ENCODE peak calls at places on chromosomes 16 and 17, in six cellular contexts. D is foreskin keratinocyte; P is neural progenitor cell; F is CD8-positive, alpha-beta T cell; H is PC-9; E is transverse colon. A is an unnamed sample.

GRCh38 chr16:83245061-83245460 is 562.7 kb upstream of the HSBP1 start:
- DNase-seq in D (no peak), P (no peak), F (no peak), H (no peak), E (no peak), A (no peak)

GRCh38 chr16:65838001-65838400 is 528.5 kb upstream of the CDH5 start:
- DNase-seq in D (no peak), P (no peak), F (no peak), H (no peak), E (no peak), A (no peak)

GRCh38 chr16:56743840-56744239 is 13.9 kb downstream of the NUP93 start:
- DNase-seq in D (peak; percentile 47), P (no peak), F (no peak), H (no peak), E (no peak), A (no peak)

GRCh38 chr17:3030096-3030495 is 33.3 kb downstream of the OR1D5 start:
- DNase-seq in D (peak; percentile 75), P (no peak), F (no peak), H (no peak), E (no peak), A (peak; percentile 68)

GRCh38 chr16:4214215-4214621 is 27.7 kb downstream of the SRL start:
- DNase-seq in D (peak; percentile 96), P (no peak), F (no peak), H (peak; percentile 93), E (peak; percentile 15), A (peak; percentile 93)

GRCh38 chr17:60398227-60398959 is 6.5 kb upstream of the USP32 start:
- DNase-seq in D (no peak), P (no peak), F (no peak), H (no peak), E (no peak), A (no peak)

GRCh38 chr16:89350701-89351380 is 133.3 kb downstream of the ZNF778 start:
- DNase-seq in D (peak; percentile 57), P (no peak), F (no peak), H (no peak), E (no peak), A (no peak)

GRCh38 chr16:2530629-2531318 is 434 bp downstream of the CEMP1 start:
- DNase-seq in D (no peak), P (no peak), F (no peak), H (no peak), E (no peak), A (no peak)

GRCh38 chr17:1673041-1673790 is 11.5 kb downstream of the PRPF8 start:
- DNase-seq in D (no peak), P (no peak), F (no peak), H (peak; percentile 17), E (peak; percentile 12), A (no peak)

GRCh38 chr16:11094075-11094593 is 149.8 kb downstream of the CLEC16A start:
- DNase-seq in D (peak; percentile 83), P (no peak), F (no peak), H (peak; percentile 83), E (peak; percentile 44), A (peak; percentile 44)

GRCh38 chr16:27441998-27442397 is 40.0 kb downstream of the IL21R start:
- DNase-seq in D (no peak), P (no peak), F (no peak), H (no peak), E (no peak), A (no peak)

GRCh38 chr16:66547101-66547989 is 2.6 kb downstream of the TK2 start:
- DNase-seq in D (no peak), P (no peak), F (no peak), H (no peak), E (no peak), A (no peak)

GRCh38 chr16:67396159-67396774 is 3.0 kb upstream of the TPPP3 start:
- DNase-seq in D (peak; percentile 79), P (peak; percentile 97), F (no peak), H (peak; percentile 94), E (peak; percentile 92), A (peak; percentile 87)

GRCh38 chr16:84408314-84408690 is 40.0 kb downstream of the ATP2C2 start:
- DNase-seq in D (no peak), P (no peak), F (no peak), H (no peak), E (no peak), A (no peak)

GRCh38 chr16:61014869-61015268 is 1021.4 kb downstream of the CDH8 start:
- DNase-seq in D (no peak), P (no peak), F (no peak), H (no peak), E (no peak), A (no peak)

GRCh38 chr16:79328327-79329162 is 272.0 kb downstream of the MAF start:
- DNase-seq in D (no peak), P (peak; percentile 20), F (no peak), H (no peak), E (no peak), A (no peak)

GRCh38 chr16:54706406-54706805 is 224.3 kb upstream of the IRX5 start:
- DNase-seq in D (no peak), P (no peak), F (no peak), H (no peak), E (no peak), A (no peak)

GRCh38 chr17:80782536-80783427 is 208.9 kb upstream of the CHMP6 start:
- DNase-seq in D (no peak), P (no peak), F (no peak), H (no peak), E (no peak), A (no peak)

GRCh38 chr16:86662195-86662594 is 83.8 kb downstream of the FOXL1 start:
- DNase-seq in D (no peak), P (no peak), F (no peak), H (no peak), E (no peak), A (no peak)

GRCh38 chr16:12833939-12834338 is 30.3 kb upstream of the CPPED1 start:
- DNase-seq in D (no peak), P (peak; percentile 16), F (no peak), H (peak; percentile 95), E (no peak), A (peak; percentile 53)

GRCh38 chr17:74760404-74761105 is 12.1 kb downstream of the NHERF1 start:
- DNase-seq in D (peak; percentile 81), P (peak; percentile 65), F (no peak), H (no peak), E (no peak), A (peak; percentile 74)

GRCh38 chr17:41377546-41377945 is 4.6 kb downstream of the KRT34 start:
- DNase-seq in D (peak; percentile 60), P (no peak), F (no peak), H (no peak), E (no peak), A (no peak)

GRCh38 chr16:78542419-78542818 is 443.0 kb downstream of the WWOX start:
- DNase-seq in D (no peak), P (no peak), F (no peak), H (no peak), E (no peak), A (no peak)

GRCh38 chr16:84778720-84779119 is 41.1 kb upstream of the CRISPLD2 start:
- DNase-seq in D (no peak), P (no peak), F (no peak), H (no peak), E (no peak), A (no peak)

GRCh38 chr16:57403965-57404817 is at the start of gene CCL17:
- DNase-seq in D (no peak), P (peak; percentile 1), F (no peak), H (no peak), E (no peak), A (no peak)

DNA sequence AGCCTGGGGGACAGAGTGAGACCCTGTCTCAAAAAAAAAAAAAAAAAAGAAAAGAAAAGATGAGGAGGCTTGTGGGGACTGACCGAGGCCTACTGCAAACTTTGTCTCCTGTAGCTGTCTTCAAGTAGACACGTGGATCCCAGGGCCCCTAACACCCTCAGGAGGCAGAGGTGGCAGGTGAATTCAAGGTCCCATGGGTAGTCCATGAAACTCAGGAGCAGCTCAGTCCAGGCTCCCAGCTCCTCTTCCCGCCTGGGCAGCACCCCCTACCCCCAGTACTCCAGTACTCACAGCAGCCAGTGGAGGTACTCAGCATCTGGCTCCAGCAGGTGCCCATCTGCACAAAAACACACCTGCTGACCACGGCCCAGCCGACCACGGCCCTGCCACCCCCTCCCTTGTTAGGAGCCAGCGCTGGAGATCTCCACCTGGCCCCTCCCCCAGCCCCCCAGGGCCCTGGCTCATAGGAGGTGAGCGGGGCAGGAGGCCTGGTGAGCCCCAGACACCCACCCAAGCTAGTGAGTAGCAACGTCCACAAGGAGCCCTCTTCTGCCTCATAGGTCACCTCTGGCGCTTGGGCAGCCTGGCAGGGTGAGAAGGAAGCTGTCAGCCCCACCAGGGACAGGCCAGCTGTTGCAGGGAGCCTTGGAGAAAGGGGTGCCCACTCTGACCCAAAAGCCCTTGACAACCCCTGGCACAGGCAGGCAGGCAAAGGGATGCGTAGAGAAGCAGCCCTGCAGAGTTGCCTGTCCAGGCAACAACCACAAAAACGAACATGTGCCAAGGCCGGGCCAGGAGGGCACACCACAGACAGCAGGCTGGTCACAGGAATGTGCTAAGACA is 3.8 kb downstream of the MRPL38 start:
- DNase-seq in D (no peak), P (peak; percentile 1), F (no peak), H (no peak), E (no peak), A (no peak)
- H3K27ac ChIP-seq in D (no peak overlapping the region), P (no peak overlapping the region), F (no peak overlapping the region), H (no peak overlapping the region), E (no peak overlapping the region), A (peak overlapping the region; percentile 91)

GRCh38 chr16:14014284-14014625 is 56.9 kb upstream of the MRTFB start:
- DNase-seq in D (peak; percentile 63), P (no peak), F (no peak), H (no peak), E (no peak), A (no peak)

GRCh38 chr16:14015461-14015860 is 55.7 kb upstream of the MRTFB start:
- DNase-seq in D (no peak), P (no peak), F (no peak), H (no peak), E (no peak), A (no peak)

GRCh38 chr16:14015948-14016347 is 55.2 kb upstream of the MRTFB start:
- DNase-seq in D (peak; percentile 68), P (no peak), F (no peak), H (peak; percentile 84), E (no peak), A (peak; percentile 34)

GRCh38 chr16:14013571-14014283 is 57.4 kb upstream of the MRTFB start:
- DNase-seq in D (peak; percentile 14), P (no peak), F (no peak), H (peak; percentile 95), E (no peak), A (peak; percentile 66)

DNA sequence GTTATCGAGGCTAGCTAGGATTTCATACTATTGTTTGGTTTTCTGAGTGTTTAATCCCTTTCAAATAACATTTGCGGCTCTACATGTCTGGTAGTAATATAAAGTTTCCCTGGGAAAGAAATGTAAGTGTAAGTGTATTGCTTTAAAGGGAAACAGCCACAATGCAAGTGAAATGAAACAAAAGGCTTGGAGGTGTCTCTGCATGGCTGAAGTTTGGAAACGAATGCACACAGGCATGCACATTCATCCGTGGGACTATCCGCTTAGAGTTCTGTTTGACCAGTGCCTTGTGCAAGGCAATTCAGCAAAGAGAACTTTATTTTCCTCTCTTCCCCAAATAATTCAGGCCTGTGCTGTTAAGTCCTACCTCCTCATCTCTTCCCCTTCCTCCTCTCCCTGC is 56.1 kb upstream of the MRTFB start:
- DNase-seq in D (no peak), P (no peak), F (no peak), H (no peak), E (no peak), A (no peak)
- H3K27ac ChIP-seq in D (no peak overlapping the region), P (no peak overlapping the region), F (no peak overlapping the region), H (peak overlapping the region; percentile 85), E (peak overlapping the region; percentile 70), A (no peak overlapping the region)

GRCh38 chr16:19974607-19975006 is 90.0 kb upstream of the GPRC5B start:
- DNase-seq in D (no peak), P (peak; percentile 45), F (no peak), H (no peak), E (no peak), A (no peak)
- H3K27ac ChIP-seq in D (no peak overlapping the region), P (no peak overlapping the region), F (no peak overlapping the region), H (no peak overlapping the region), E (no peak overlapping the region), A (no peak overlapping the region)

GRCh38 chr16:72969812-72970211 is 78.1 kb downstream of the ZFHX3 start:
- DNase-seq in D (no peak), P (no peak), F (no peak), H (no peak), E (no peak), A (no peak)
- H3K27ac ChIP-seq in D (no peak overlapping the region), P (no peak overlapping the region), F (no peak overlapping the region), H (no peak overlapping the region), E (no peak overlapping the region), A (no peak overlapping the region)

A was measured in RWPE1.